ENCODE peak calls at places on chromosome 22, in five cellular contexts. G is left ventricle myocardium inferior, L is mesenchymal stem cell, Z is HCT116, V is testis. A is an unnamed sample. For H3K36me3, the result is how much of the 10 kb centered on the place peaks cover.

GRCh38 chr22:36461665-36462474 is 19.6 kb downstream of the TXN2 start:
- DNase-seq in L (peak), G (peak), V (peak), Z (no peak), A (no peak)

GRCh38 chr22:19597399-19597735 is 73.2 kb upstream of the CLDN5 start:
- DNase-seq in Z (no peak), V (no peak), G (no peak), L (peak), A (no peak)

GRCh38 chr22:26983311-26983710 is 325.9 kb downstream of the MIAT start:
- DNase-seq in L (no peak), Z (no peak), V (no peak), G (no peak), A (no peak)

GRCh38 chr22:40312050-40312449 is 34.2 kb upstream of the ADSL start:
- DNase-seq in V (no peak), L (no peak), Z (no peak), G (no peak), A (no peak)

GRCh38 chr22:24973867-24974266 is 21.4 kb downstream of the KIAA1671 start:
- DNase-seq in G (no peak), L (no peak), Z (no peak), V (no peak), A (no peak)

GRCh38 chr22:19420321-19420720 is 11.2 kb downstream of the HIRA start:
- DNase-seq in L (no peak), G (no peak), V (no peak), Z (no peak), A (no peak)

GRCh38 chr22:31728857-31729256 is 21.1 kb downstream of the PRR14L start:
- DNase-seq in L (no peak), G (no peak), V (no peak), Z (no peak), A (no peak)

GRCh38 chr22:42277988-42278776 is 7.7 kb upstream of the TCF20 start:
- DNase-seq in G (no peak), Z (no peak), V (no peak), L (no peak), A (no peak)

GRCh38 chr22:21766933-21767462 is 31.4 kb upstream of the YPEL1 start:
- DNase-seq in Z (no peak), V (no peak), G (no peak), L (no peak), A (no peak)

GRCh38 chr22:21447694-21448402 is 19.3 kb upstream of the TMEM191C start:
- DNase-seq in V (peak), L (no peak), Z (no peak), G (no peak), A (no peak)

GRCh38 chr22:41524283-41524682 is 20.0 kb downstream of the POLR3H start:
- DNase-seq in L (peak), V (peak), Z (no peak), G (peak), A (no peak)

GRCh38 chr22:21594865-21595452 is 27.4 kb downstream of the UBE2L3 start:
- DNase-seq in L (no peak), Z (no peak), V (no peak), G (no peak), A (no peak)

GRCh38 chr22:19971276-19972124 is 29.9 kb upstream of the TXNRD2 start:
- DNase-seq in Z (no peak), V (no peak), G (no peak), L (no peak), A (no peak)

GRCh38 chr22:23984430-23984829 is 4.5 kb downstream of the GSTT2 start:
- DNase-seq in L (peak), G (no peak), Z (peak), V (no peak), A (no peak)

GRCh38 chr22:22213231-22213630 is 31.4 kb upstream of the VPREB1 start:
- DNase-seq in L (no peak), V (no peak), Z (no peak), G (no peak), A (no peak)

GRCh38 chr22:50313600-50313999 is 6.2 kb upstream of the PLXNB2 start:
- DNase-seq in G (no peak), Z (no peak), L (no peak), V (no peak), A (no peak)

GRCh38 chr22:19766506-19767426 is 6.2 kb downstream of the TBX1 start:
- DNase-seq in G (peak), Z (peak), L (peak), V (peak), A (no peak)

GRCh38 chr22:40953446-40953845 is 2.3 kb downstream of the RBX1 start:
- DNase-seq in Z (no peak), V (no peak), L (peak), G (no peak), A (no peak)

GRCh38 chr22:24503137-24503850 is 8.2 kb downstream of the UPB1 start:
- DNase-seq in Z (peak), L (peak), G (peak), V (peak), A (no peak)

GRCh38 chr22:47738472-47739013 is 976.1 kb downstream of the TBC1D22A start:
- DNase-seq in L (no peak), Z (no peak), G (no peak), V (no peak), A (no peak)

GRCh38 chr22:42229455-42230149 is 40.9 kb downstream of the TCF20 start:
- DNase-seq in Z (no peak), L (no peak), G (no peak), V (peak), A (no peak)

GRCh38 chr22:42313804-42314581 is 43.5 kb upstream of the TCF20 start:
- DNase-seq in L (peak), V (peak), Z (peak), G (peak), A (no peak)

GRCh38 chr22:30869996-30870395 is 98.6 kb downstream of the MORC2 start:
- DNase-seq in V (no peak), L (no peak), G (no peak), Z (no peak), A (no peak)

GRCh38 chr22:29509815-29510214 is 29.8 kb downstream of the NEFH start:
- DNase-seq in G (no peak), V (no peak), L (no peak), Z (no peak), A (no peak)

GRCh38 chr22:29509298-29509697 is 29.3 kb downstream of the NEFH start:
- DNase-seq in G (no peak), V (no peak), L (no peak), Z (no peak), A (no peak)

GRCh38 chr22:29512031-29512430 is 32.0 kb downstream of the NEFH start:
- DNase-seq in G (no peak), V (no peak), Z (no peak), L (no peak), A (no peak)

GRCh38 chr22:29511126-29511854 is 31.3 kb downstream of the NEFH start:
- DNase-seq in G (no peak), Z (no peak), V (no peak), L (no peak), A (no peak)

GRCh38 chr22:29510542-29510941 is 30.5 kb downstream of the NEFH start:
- DNase-seq in L (no peak), G (no peak), V (no peak), Z (no peak), A (no peak)
- H3K36me3 ChIP-seq in L (half or more), G (half or more), V (under half), Z (under half), A (under half)

DNA sequence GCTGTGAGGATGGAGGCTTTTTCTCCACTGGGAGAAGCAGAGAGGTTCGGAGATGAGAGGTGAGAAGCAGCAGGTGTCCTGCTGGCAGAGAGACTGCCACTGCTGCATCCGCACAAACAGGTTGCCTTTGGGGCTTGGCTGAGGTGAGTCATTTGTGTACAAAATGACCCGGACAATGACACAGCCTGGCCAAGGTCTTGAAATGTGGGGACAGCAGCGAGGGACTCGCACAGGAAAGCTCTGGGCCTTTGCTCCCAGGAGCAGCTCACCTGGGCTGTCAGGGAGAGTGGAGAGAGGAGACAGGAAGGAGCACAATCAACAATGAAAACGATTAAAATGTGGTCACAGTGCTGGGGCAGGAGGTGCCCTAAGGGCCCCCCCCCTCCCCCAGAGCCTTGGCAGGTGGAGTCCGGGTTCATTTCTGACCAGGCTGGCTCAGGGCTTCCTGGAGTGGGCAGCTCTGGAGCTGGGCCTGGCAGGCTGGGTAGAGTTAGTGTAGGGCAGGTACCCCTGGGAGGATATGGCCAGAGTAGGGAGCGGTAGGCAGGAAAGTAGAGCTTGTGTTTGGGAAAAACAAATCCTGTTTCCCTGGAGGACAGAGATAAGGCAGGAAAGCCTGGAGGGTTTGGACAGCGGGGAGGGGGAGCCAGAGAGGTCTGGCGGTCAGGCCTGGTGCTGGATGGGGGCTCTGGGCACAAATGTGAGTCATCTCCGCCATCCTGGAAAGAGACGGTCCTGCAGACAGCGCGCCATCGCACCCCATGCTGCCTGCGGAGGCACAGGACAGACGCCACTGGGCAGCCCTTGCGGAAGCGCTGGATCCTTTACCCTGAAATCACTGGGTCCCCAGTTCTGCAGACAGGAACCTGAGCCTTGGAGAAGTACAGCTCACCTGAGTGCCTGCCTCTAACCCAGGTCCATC is 37.8 kb upstream of the CELSR1 start:
- DNase-seq in Z (peak), G (peak), L (peak), V (no peak), A (no peak)
- H3K27ac ChIP-seq in Z (peak), G (peak), L (no peak), V (no peak), A (peak)

GRCh38 chr22:29325356-29325755 is 9.9 kb upstream of the RASL10A start:
- DNase-seq in Z (no peak), G (no peak), L (no peak), V (no peak), A (no peak)
- H3K36me3 ChIP-seq in Z (under half), G (under half), L (under half), V (under half), A (under half)

DNA sequence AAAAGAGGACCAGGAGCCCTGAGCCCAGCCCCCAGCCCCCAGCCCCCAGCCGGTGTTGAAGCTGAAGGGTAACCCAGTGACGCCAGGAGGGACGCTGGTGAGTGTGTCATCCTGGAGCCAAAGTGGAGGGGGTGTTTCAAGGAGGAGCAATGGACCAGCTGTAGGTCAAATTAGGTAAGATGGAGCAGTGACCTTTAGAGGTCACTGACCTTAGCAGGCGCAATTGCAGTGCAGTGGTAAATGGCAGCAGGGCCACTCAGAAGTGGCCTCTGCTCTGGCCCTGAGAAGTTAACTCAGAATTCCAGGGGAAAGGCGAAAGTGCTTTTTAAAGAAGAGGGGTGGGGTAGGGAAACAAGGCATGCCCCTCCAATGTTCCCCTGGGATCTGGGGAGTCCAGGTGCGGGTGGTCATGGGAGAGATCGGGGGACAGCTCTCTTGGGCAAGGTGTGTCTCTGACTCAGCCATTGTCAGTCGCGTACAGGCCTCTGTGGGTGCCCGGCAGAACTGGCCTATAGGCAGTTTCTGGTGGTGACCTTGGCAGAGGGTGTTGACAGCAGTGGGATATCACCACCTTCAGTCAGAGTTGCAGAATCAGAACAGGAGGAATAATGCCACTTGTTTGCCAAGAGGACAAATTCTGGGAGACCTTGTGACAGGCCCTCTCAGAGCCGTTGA is 50.3 kb upstream of the TIMP3 start:
- DNase-seq in L (no peak), Z (no peak), V (no peak), G (no peak), A (no peak)
- H3K27ac ChIP-seq in L (no peak), Z (no peak), V (no peak), G (peak), A (no peak)

GRCh38 chr22:17898375-17898774 is 124.1 kb upstream of the BID start:
- DNase-seq in G (no peak), Z (no peak), V (no peak), L (no peak), A (no peak)

GRCh38 chr22:17903564-17904295 is 120.6 kb downstream of the MICAL3 start:
- DNase-seq in V (no peak), L (no peak), Z (no peak), G (peak), A (no peak)

GRCh38 chr22:17906978-17907730 is 117.2 kb downstream of the MICAL3 start:
- DNase-seq in V (no peak), Z (no peak), L (no peak), G (no peak), A (no peak)

GRCh38 chr22:17905445-17905844 is 118.9 kb downstream of the MICAL3 start:
- DNase-seq in L (no peak), Z (no peak), G (no peak), V (no peak), A (no peak)

GRCh38 chr22:17902960-17903359 is 121.4 kb downstream of the MICAL3 start:
- DNase-seq in G (no peak), L (no peak), V (no peak), Z (no peak), A (no peak)
- H3K36me3 ChIP-seq in G (half or more), L (half or more), V (under half), Z (under half), A (under half)

GRCh38 chr22:45468872-45469572 is 33.7 kb upstream of the FBLN1 start:
- DNase-seq in L (no peak), G (no peak), V (no peak), Z (no peak), A (no peak)
- H3K27ac ChIP-seq in L (peak), G (peak), V (peak), Z (no peak), A (peak)

DNA sequence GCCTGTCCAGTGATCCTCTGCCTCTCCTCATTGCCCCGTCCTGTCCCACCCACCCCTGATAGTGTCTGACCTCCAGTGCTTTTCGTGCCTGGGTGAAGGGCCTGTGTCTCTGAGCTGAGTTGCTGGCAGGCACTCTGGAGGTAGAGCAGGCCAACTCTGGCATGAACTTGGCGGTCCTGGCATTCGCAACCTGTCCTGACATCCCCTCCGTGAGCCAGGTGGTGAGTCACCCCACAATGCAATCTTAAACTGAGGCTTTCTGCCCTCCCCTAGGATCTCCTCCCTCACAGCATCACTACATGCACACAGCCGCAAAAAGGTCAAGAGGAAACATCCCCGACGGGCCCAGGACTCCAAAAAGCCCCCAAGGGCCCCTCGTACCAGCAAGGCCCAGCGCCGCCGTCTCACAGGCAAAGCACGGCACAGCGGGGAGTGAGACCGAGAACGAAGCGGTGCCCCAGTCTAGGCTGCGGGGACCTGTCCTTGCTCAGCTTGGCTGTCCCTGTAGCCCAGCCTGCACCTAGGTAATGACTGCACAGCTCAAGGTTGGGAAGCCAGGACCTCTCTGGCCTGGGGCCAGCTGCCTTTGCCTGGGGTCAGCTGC is 4.9 kb downstream of the NOL12 start:
- DNase-seq in G (no peak), L (no peak), V (no peak), Z (no peak), A (no peak)
- H3K36me3 ChIP-seq in G (half or more), L (half or more), V (under half), Z (under half), A (half or more)

A was measured in esophagus squamous epithelium.